ENCODE peak calls at places on chromosomes 2 and 18, in four cellular contexts. N, G, V and E are unnamed samples.

GRCh38 chr2:138115664-138116063 is 151.4 kb downstream of the HNMT start:
- DNase-seq in N (no peak), G (peak; percentile 6), V (peak; percentile 57), E (no peak)

GRCh38 chr18:79570266-79571201 is 109.1 kb upstream of the CTDP1 start:
- DNase-seq in N (peak; percentile 59), G (no peak), V (peak; percentile 26), E (no peak)

GRCh38 chr18:26185267-26185666 is 41.0 kb upstream of the TAF4B start:
- DNase-seq in N (no peak), G (no peak), V (no peak), E (no peak)

GRCh38 chr18:29874519-29875098 is 1167.9 kb downstream of the DSC3 start:
- DNase-seq in N (peak; percentile 71), G (peak; percentile 11), V (peak; percentile 63), E (no peak)

GRCh38 chr2:236654496-236654895 is 84.9 kb downstream of the ACKR3 start:
- DNase-seq in N (peak; percentile 39), G (no peak), V (no peak), E (no peak)

GRCh38 chr2:55049794-55050132 is 488 bp downstream of the RTN4 start:
- DNase-seq in N (no peak), G (no peak), V (no peak), E (no peak)

GRCh38 chr2:231640646-231641111 is 48.0 kb downstream of the TEX44 start:
- DNase-seq in N (no peak), G (no peak), V (peak; percentile 41), E (no peak)

GRCh38 chr2:120269076-120269744 is 16.6 kb downstream of the RALB start:
- DNase-seq in N (no peak), G (no peak), V (no peak), E (no peak)

GRCh38 chr2:67613227-67613626 is 216.1 kb downstream of the ETAA1 start:
- DNase-seq in N (no peak), G (no peak), V (no peak), E (no peak)

GRCh38 chr2:193847140-193847539 is 1652.4 kb upstream of the TMEFF2 start:
- DNase-seq in N (no peak), G (no peak), V (peak; percentile 73), E (no peak)

GRCh38 chr18:57748770-57749603 is 54.1 kb downstream of the ATP8B1 start:
- DNase-seq in N (no peak), G (no peak), V (peak; percentile 43), E (no peak)

GRCh38 chr2:20421988-20422678 is 24.7 kb upstream of the RHOB start:
- DNase-seq in N (no peak), G (no peak), V (peak; percentile 96), E (peak; percentile 83)

GRCh38 chr2:136104977-136105376 is 13.0 kb downstream of the CXCR4 start:
- DNase-seq in N (no peak), G (no peak), V (no peak), E (no peak)

GRCh38 chr2:160968183-160968582 is 192.0 kb upstream of the TANK start:
- DNase-seq in N (no peak), G (no peak), V (peak; percentile 27), E (no peak)

GRCh38 chr2:39732492-39732891 is 46.6 kb downstream of the THUMPD2 start:
- DNase-seq in N (no peak), G (no peak), V (peak; percentile 27), E (no peak)

GRCh38 chr2:178241852-178242551 is 47.7 kb downstream of the OSBPL6 start:
- DNase-seq in N (no peak), G (no peak), V (peak; percentile 98), E (peak; percentile 79)

GRCh38 chr2:111176388-111176787 is 55.7 kb downstream of the BCL2L11 start:
- DNase-seq in N (no peak), G (no peak), V (no peak), E (no peak)

GRCh38 chr18:23237524-23238151 is 102.4 kb downstream of the CABLES1 start:
- DNase-seq in N (peak; percentile 77), G (peak; percentile 33), V (peak; percentile 65), E (no peak)

GRCh38 chr18:60040966-60041365 is 141.2 kb downstream of the PMAIP1 start:
- DNase-seq in N (no peak), G (no peak), V (no peak), E (no peak)

GRCh38 chr2:46813046-46813445 is 102.6 kb downstream of the MCFD2 start:
- DNase-seq in N (peak; percentile 23), G (no peak), V (peak; percentile 92), E (no peak)

GRCh38 chr2:238689331-238689730 is 158.6 kb upstream of the TWIST2 start:
- DNase-seq in N (no peak), G (no peak), V (no peak), E (no peak)

GRCh38 chr2:3423492-3424170 is 44.1 kb downstream of the TRAPPC12 start:
- DNase-seq in N (peak; percentile 96), G (peak; percentile 74), V (peak; percentile 58), E (no peak)

GRCh38 chr2:144607899-144608477 is 88.1 kb upstream of the ZEB2 start:
- DNase-seq in N (no peak), G (no peak), V (peak; percentile 70), E (no peak)

GRCh38 chr18:13530879-13531387 is 195.4 kb downstream of the FAM210A start:
- DNase-seq in N (peak; percentile 82), G (no peak), V (peak; percentile 46), E (peak; percentile 27)

GRCh38 chr2:11320698-11321492 is 23.5 kb downstream of the ROCK2 start:
- DNase-seq in N (no peak), G (peak; percentile 48), V (no peak), E (no peak)
- TF ChIP-seq CTCF in N (peak; percentile 58), G (peak; percentile 47), V (no peak), E (no peak)

GRCh38 chr18:2471523-2471922 is 99.8 kb downstream of the METTL4 start:
- DNase-seq in N (peak; percentile 58), G (peak; percentile 36), V (no peak), E (no peak)
- TF ChIP-seq CTCF in N (peak; percentile 58), G (peak; percentile 80), V (peak; percentile 17), E (no peak)

GRCh38 chr2:217798743-217799552 is 203.8 kb downstream of the TNS1 start:
- DNase-seq in N (peak; percentile 32), G (no peak), V (no peak), E (no peak)

GRCh38 chr2:217798191-217798590 is 204.6 kb downstream of the TNS1 start:
- DNase-seq in N (peak; percentile 6), G (no peak), V (no peak), E (no peak)

GRCh38 chr2:217801115-217801531 is 201.7 kb downstream of the TNS1 start:
- DNase-seq in N (peak; percentile 53), G (no peak), V (no peak), E (no peak)

GRCh38 chr2:217800433-217801114 is 202.2 kb downstream of the TNS1 start:
- DNase-seq in N (peak; percentile 29), G (no peak), V (no peak), E (no peak)

GRCh38 chr2:217799553-217800432 is 203.0 kb downstream of the TNS1 start:
- DNase-seq in N (peak; percentile 19), G (no peak), V (no peak), E (no peak)
- TF ChIP-seq CTCF in N (no peak), G (no peak), V (no peak), E (no peak)

GRCh38 chr2:206004004-206004693 is 81.8 kb downstream of the INO80D start:
- DNase-seq in N (peak; percentile 91), G (peak; percentile 19), V (peak; percentile 15), E (no peak)
- TF ChIP-seq CTCF in N (peak; percentile 89), G (peak; percentile 50), V (peak; percentile 33), E (peak; percentile 18)

GRCh38 chr2:74373985-74374384 is 6.1 kb downstream of the DCTN1 start:
- DNase-seq in N (peak; percentile 64), G (no peak), V (no peak), E (no peak)

GRCh38 chr2:74372674-74373073 is 7.4 kb downstream of the DCTN1 start:
- DNase-seq in N (no peak), G (no peak), V (no peak), E (no peak)

GRCh38 chr2:74373189-74373588 is 6.9 kb downstream of the DCTN1 start:
- DNase-seq in N (peak; percentile 64), G (no peak), V (peak; percentile 44), E (no peak)

GRCh38 chr2:74375838-74376237 is 4.3 kb downstream of the DCTN1 start:
- DNase-seq in N (no peak), G (no peak), V (no peak), E (no peak)

DNA sequence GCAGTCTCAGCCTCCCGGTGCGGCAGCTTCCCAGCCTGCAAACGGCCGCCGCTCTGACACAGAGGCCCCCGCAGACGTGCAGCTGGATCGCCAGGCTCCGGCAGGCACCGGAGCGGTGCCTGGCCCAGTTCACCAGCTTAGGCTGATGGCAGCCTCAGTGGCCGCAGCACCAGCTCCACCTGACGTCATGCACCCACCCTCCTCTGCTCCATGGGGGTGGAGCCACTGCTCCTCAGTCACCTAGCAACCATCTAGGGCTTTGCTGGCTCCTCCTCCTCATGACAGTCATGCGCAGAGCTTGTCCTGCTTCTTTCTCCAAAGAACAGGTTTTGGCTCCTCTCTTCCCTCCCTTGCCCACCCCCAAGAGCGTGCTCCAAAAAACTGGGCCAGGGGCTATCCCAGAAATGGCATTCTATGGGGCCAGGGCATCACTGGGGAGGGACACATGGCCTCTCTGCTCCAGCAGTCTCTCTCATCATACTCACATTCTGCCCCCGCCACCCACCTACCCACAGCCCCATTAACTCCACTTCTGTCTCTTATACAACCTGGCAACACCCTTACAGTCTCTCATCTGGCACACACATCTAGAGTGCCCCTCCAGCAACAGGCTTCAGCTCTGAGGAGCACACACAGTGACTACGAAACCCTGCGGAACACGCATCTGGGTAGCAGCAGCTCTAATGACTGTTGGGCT is 5.5 kb downstream of the DCTN1 start:
- DNase-seq in N (peak; percentile 94), G (peak; percentile 88), V (peak; percentile 75), E (peak; percentile 34)
- TF ChIP-seq CTCF in N (no peak), G (no peak), V (no peak), E (no peak)